ENCODE peak calls at places on chromosome 1, in eight cellular contexts. C is uterus, P is dorsolateral prefrontal cortex, L is neural progenitor cell, J is AG04450, I is choroid plexus epithelial cell, G is psoas muscle, O is fibroblast of mammary gland. K is an unnamed sample.

GRCh38 chr1:229059671-229060079 is 211.2 kb upstream of the RAB4A start:
- DNase-seq in C (peak), P (no peak), L (no peak), J (no peak), I (peak), G (peak), O (peak), K (peak)

GRCh38 chr1:171754381-171754705 is 12.5 kb upstream of the VAMP4 start:
- DNase-seq in C (no peak), P (no peak), L (no peak), J (peak), I (peak), G (no peak), O (peak), K (peak)

GRCh38 chr1:28663871-28664470 is 4.6 kb upstream of the GMEB1 start:
- DNase-seq in C (no peak), P (no peak), L (no peak), J (no peak), I (no peak), G (no peak), O (no peak), K (no peak)

GRCh38 chr1:221741364-221741970 is 422 bp downstream of the DUSP10 start:
- DNase-seq in C (peak), P (no peak), L (peak), J (no peak), I (peak), G (peak), O (no peak), K (no peak)

GRCh38 chr1:28058971-28059878 is 29.2 kb downstream of the EYA3 start:
- DNase-seq in C (no peak), P (no peak), L (no peak), J (no peak), I (no peak), G (no peak), O (no peak), K (no peak)

GRCh38 chr1:30919025-30919881 is 10.7 kb upstream of the SDC3 start:
- DNase-seq in C (no peak), P (no peak), L (no peak), J (peak), I (peak), G (no peak), O (peak), K (peak)

GRCh38 chr1:53739109-53739681 is at the start of gene GLIS1:
- DNase-seq in C (peak), P (peak), L (peak), J (no peak), I (peak), G (peak), O (peak), K (peak)

GRCh38 chr1:218273757-218274505 is 11.2 kb upstream of the RRP15 start:
- DNase-seq in C (no peak), P (no peak), L (peak), J (no peak), I (no peak), G (no peak), O (no peak), K (no peak)

GRCh38 chr1:40853113-40853999 is 8.8 kb downstream of the CITED4 start:
- DNase-seq in C (no peak), P (no peak), L (no peak), J (no peak), I (no peak), G (no peak), O (no peak), K (no peak)

GRCh38 chr1:170049191-170049800 is 25.2 kb downstream of the KIFAP3 start:
- DNase-seq in C (peak), P (no peak), L (no peak), J (no peak), I (no peak), G (peak), O (no peak), K (no peak)

GRCh38 chr1:6490181-6491075 is 1.0 kb downstream of the PLEKHG5 start:
- DNase-seq in C (peak), P (no peak), L (peak), J (peak), I (peak), G (peak), O (peak), K (peak)

GRCh38 chr1:7281821-7282220 is 489.3 kb upstream of the VAMP3 start:
- DNase-seq in C (no peak), P (no peak), L (no peak), J (peak), I (peak), G (no peak), O (peak), K (peak)

GRCh38 chr1:16207318-16208269 is 4.9 kb downstream of the ARHGEF19 start:
- DNase-seq in C (peak), P (no peak), L (no peak), J (no peak), I (no peak), G (no peak), O (peak), K (no peak)

GRCh38 chr1:53469373-53469772 is 10.2 kb downstream of the DMRTB1 start:
- DNase-seq in C (no peak), P (no peak), L (no peak), J (no peak), I (no peak), G (no peak), O (no peak), K (no peak)

GRCh38 chr1:171251741-171252300 is 3.5 kb downstream of the FMO1 start:
- DNase-seq in C (no peak), P (no peak), L (peak), J (no peak), I (peak), G (no peak), O (peak), K (peak)

GRCh38 chr1:143720087-143721023 is 251.4 kb downstream of the FAM72C start:
- DNase-seq in C (no peak), P (no peak), L (no peak), J (no peak), I (no peak), G (peak), O (peak), K (no peak)

GRCh38 chr1:216528816-216529215 is 105.6 kb upstream of the USH2A start:
- DNase-seq in C (no peak), P (no peak), L (no peak), J (no peak), I (no peak), G (no peak), O (no peak), K (no peak)

GRCh38 chr1:216670118-216670870 is 52.9 kb downstream of the ESRRG start:
- DNase-seq in C (no peak), P (no peak), L (no peak), J (no peak), I (no peak), G (no peak), O (no peak), K (peak)

GRCh38 chr1:183480971-183481431 is 8.7 kb downstream of the SMG7 start:
- DNase-seq in C (no peak), P (no peak), L (no peak), J (no peak), I (peak), G (no peak), O (peak), K (no peak)

GRCh38 chr1:4016351-4017130 is 116.5 kb upstream of the C1orf174 start:
- DNase-seq in C (no peak), P (peak), L (no peak), J (no peak), I (no peak), G (no peak), O (no peak), K (no peak)

GRCh38 chr1:10686404-10687040 is 109.9 kb downstream of the CASZ1 start:
- DNase-seq in C (no peak), P (no peak), L (no peak), J (no peak), I (no peak), G (no peak), O (no peak), K (no peak)

GRCh38 chr1:221711156-221711577 is 30.7 kb downstream of the DUSP10 start:
- DNase-seq in C (no peak), P (no peak), L (no peak), J (no peak), I (no peak), G (no peak), O (no peak), K (peak)

GRCh38 chr1:180179162-180179957 is 24.7 kb downstream of the QSOX1 start:
- DNase-seq in C (no peak), P (no peak), L (no peak), J (no peak), I (no peak), G (no peak), O (no peak), K (no peak)

GRCh38 chr1:70003509-70003908 is 201.9 kb downstream of the LRRC40 start:
- DNase-seq in C (no peak), P (no peak), L (no peak), J (no peak), I (no peak), G (no peak), O (no peak), K (no peak)

GRCh38 chr1:248844526-248844925 is 6.5 kb downstream of the ZNF672 start:
- DNase-seq in C (no peak), P (no peak), L (no peak), J (no peak), I (no peak), G (no peak), O (no peak), K (no peak)

GRCh38 chr1:65792671-65793358 is at the start of gene PDE4B:
- DNase-seq in C (no peak), P (peak), L (peak), J (no peak), I (peak), G (no peak), O (peak), K (peak)

GRCh38 chr1:198206292-198206691 is 49.5 kb downstream of the NEK7 start:
- DNase-seq in C (no peak), P (no peak), L (no peak), J (no peak), I (no peak), G (no peak), O (no peak), K (no peak)

GRCh38 chr1:205791568-205792180 is 16.4 kb upstream of the RAB29 start:
- DNase-seq in C (peak), P (peak), L (peak), J (no peak), I (peak), G (peak), O (peak), K (no peak)

GRCh38 chr1:8879348-8880067 is 1.0 kb upstream of the ENO1 start:
- DNase-seq in C (peak), P (peak), L (no peak), J (no peak), I (peak), G (no peak), O (no peak), K (peak)
- TF ChIP-seq CTCF in C (peak), P (peak), L (peak), J (peak), I (peak), G (peak), O (no peak), K (peak)

DNA sequence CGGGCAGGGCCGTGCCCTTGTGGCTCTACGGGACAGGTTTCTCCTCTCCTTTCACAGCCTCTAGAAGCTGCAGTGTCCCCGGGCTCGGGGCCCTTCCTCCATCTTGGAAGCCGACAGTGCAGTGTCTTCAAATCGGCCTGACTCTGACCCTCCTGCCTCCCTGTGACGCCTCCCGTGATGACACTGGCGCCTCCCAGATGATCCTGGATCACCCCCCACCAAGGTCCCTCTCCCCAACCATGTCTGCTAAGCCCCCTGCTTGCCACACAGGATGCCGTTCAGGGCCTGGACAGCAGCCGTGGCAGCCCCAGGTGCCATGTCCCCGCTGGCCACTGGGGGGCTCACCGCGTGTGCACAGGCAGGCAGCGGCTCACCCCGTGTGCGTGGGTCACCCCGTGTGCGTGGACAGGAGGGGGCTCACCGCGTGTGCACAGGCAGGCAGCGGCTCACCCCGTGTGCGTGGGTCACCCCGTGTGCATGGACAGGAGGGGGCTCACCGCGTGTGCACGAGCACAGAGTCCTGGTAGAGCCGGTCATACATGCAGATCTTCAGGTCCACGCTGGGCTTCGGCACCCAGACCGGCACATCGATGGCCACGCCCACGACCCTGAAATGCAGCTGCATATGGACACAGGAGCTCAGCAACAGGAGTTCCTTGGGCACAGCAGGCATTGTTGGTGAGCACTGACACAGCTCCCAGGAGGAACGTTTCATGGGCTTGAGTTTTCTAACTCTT is 24.9 kb upstream of the TMEM52 start:
- DNase-seq in C (no peak), P (peak), L (peak), J (no peak), I (peak), G (peak), O (no peak), K (no peak)
- TF ChIP-seq CTCF in C (peak), P (peak), L (peak), J (peak), I (peak), G (peak), O (peak), K (peak)

DNA sequence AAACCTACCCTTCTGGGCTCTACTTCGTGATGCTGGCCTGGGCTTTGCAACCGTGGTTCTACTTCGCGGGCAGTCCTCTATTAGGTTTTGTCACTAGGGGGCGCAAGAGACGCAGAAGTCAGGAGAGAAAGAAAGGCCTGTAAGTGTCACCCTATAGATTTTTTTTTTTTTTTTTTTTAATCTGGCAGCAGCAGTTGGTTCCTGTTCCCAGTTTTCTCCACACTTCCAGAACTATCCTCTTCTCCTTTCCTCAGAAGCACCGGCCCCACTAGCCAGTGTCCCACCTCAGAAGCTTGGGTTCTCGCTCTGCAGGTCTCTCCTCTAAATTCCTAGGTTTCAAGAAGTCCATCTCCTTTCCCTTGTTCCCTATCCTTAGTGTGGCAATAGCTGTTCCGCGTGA is 9.1 kb upstream of the LCE2D start:
- DNase-seq in C (no peak), P (peak), L (peak), J (no peak), I (peak), G (no peak), O (peak), K (peak)
- TF ChIP-seq CTCF in C (peak), P (peak), L (peak), J (peak), I (peak), G (peak), O (peak), K (peak)

DNA sequence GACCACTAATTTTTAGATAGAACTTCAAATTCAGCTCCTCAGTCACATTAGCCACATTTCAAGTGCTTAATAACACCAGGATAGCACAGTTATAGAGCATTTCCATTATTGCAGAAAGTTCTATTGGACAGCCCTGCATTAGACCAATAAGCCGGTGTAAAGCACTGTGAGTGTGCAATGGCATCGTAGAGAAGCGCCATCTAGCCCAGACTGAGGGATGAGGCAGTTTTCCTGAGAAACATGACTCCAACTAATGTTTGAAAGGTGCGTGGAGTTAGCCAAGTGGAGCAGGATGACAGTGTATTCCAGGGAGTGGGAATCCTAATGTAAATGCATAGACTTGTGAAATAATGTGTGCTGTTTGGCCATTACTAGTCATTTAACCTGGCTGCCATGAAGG is 7.7 kb downstream of the RPE65 start:
- DNase-seq in C (no peak), P (no peak), L (peak), J (no peak), I (no peak), G (no peak), O (no peak), K (no peak)
- TF ChIP-seq CTCF in C (no peak), P (no peak), L (peak), J (no peak), I (peak), G (no peak), O (no peak), K (no peak)

GRCh38 chr1:24728982-24729381 is 16.3 kb upstream of the CLIC4 start:
- DNase-seq in C (no peak), P (no peak), L (no peak), J (no peak), I (no peak), G (no peak), O (no peak), K (no peak)
- TF ChIP-seq CTCF in C (no peak), P (no peak), L (no peak), J (no peak), I (no peak), G (no peak), O (no peak), K (no peak)

K was measured in astrocyte of the spinal cord.